ENCODE peak calls at places on chromosomes 5 and 9, in eight cellular contexts. K, M, T, Y, E, F, S and X are unnamed samples.

GRCh38 chr5:322281-322941 is 897 bp downstream of the AHRR start:
- DNase-seq in M (no peak), S (no peak), K (peak; percentile 80), E (no peak), T (no peak), Y (peak; percentile 59), F (no peak), X (no peak)

GRCh38 chr5:60823574-60823973 is 20.5 kb downstream of the ELOVL7 start:
- DNase-seq in S (no peak), M (no peak), F (no peak), Y (no peak), T (no peak), K (no peak), E (no peak), X (no peak)

GRCh38 chr5:151665584-151665982 is 21.1 kb downstream of the SPARC start:
- DNase-seq in M (no peak), T (no peak), K (peak; percentile 61), S (no peak), F (no peak), Y (no peak), E (no peak), X (no peak)

GRCh38 chr5:154214236-154215106 is 23.9 kb downstream of the GALNT10 start:
- DNase-seq in Y (no peak), E (peak; percentile 83), S (no peak), M (no peak), K (peak; percentile 87), T (no peak), F (peak; percentile 77), X (no peak)

GRCh38 chr5:180652771-180653170 is 3.4 kb upstream of the FLT4 start:
- DNase-seq in K (no peak), S (no peak), Y (no peak), E (no peak), M (no peak), F (no peak), T (no peak), X (no peak)

GRCh38 chr9:68585034-68585761 is 44.5 kb upstream of the TMEM252 start:
- DNase-seq in Y (peak; percentile 45), F (no peak), E (no peak), K (no peak), S (no peak), T (no peak), M (no peak), X (no peak)

GRCh38 chr5:113345261-113345940 is 89.4 kb downstream of the TSSK1B start:
- DNase-seq in K (peak; percentile 38), M (no peak), T (no peak), Y (no peak), S (no peak), E (no peak), F (peak; percentile 66), X (no peak)

GRCh38 chr9:107667269-107667681 is 177.7 kb upstream of the KLF4 start:
- DNase-seq in K (no peak), M (no peak), E (no peak), S (no peak), F (no peak), Y (no peak), T (no peak), X (no peak)

GRCh38 chr9:122032346-122032745 is 60.8 kb downstream of the TTLL11 start:
- DNase-seq in T (no peak), E (no peak), M (no peak), Y (no peak), K (no peak), F (no peak), S (no peak), X (no peak)

GRCh38 chr5:57538341-57538955 is 55.8 kb upstream of the ACTBL2 start:
- DNase-seq in Y (no peak), F (peak; percentile 64), K (peak; percentile 96), E (no peak), S (no peak), M (no peak), T (no peak), X (no peak)

GRCh38 chr9:103872811-103873210 is 221.3 kb upstream of the SMC2 start:
- DNase-seq in Y (no peak), F (no peak), T (no peak), M (no peak), K (no peak), E (no peak), S (no peak), X (no peak)

GRCh38 chr5:180069589-180070247 is 1.8 kb downstream of the RNF130 start:
- DNase-seq in Y (no peak), K (no peak), M (no peak), F (peak; percentile 26), T (no peak), E (no peak), S (no peak), X (no peak)

GRCh38 chr9:21696411-21696865 is 106.0 kb upstream of the MTAP start:
- DNase-seq in S (no peak), K (peak; percentile 34), F (no peak), T (no peak), Y (peak; percentile 92), E (no peak), M (no peak), X (peak; percentile 4)

GRCh38 chr5:140596364-140596763 is 31.7 kb downstream of the SLC35A4 start:
- DNase-seq in F (no peak), T (no peak), K (no peak), E (no peak), S (no peak), M (no peak), Y (no peak), X (no peak)

GRCh38 chr5:39829479-39829878 is 404.7 kb upstream of the DAB2 start:
- DNase-seq in Y (no peak), F (peak; percentile 9), S (no peak), E (no peak), T (no peak), K (no peak), M (no peak), X (no peak)

GRCh38 chr5:2460098-2460497 is 291.4 kb downstream of the IRX2 start:
- DNase-seq in M (no peak), S (no peak), T (no peak), E (no peak), F (no peak), Y (no peak), K (no peak), X (no peak)

GRCh38 chr9:128293091-128293490 is 17.0 kb downstream of the SWI5 start:
- DNase-seq in E (no peak), F (no peak), K (no peak), Y (no peak), S (no peak), T (no peak), M (no peak), X (peak; percentile 58)

GRCh38 chr5:68255305-68256130 is 40.0 kb downstream of the PIK3R1 start:
- DNase-seq in F (no peak), M (no peak), Y (no peak), E (no peak), T (peak; percentile 39), K (no peak), S (no peak), X (no peak)
- H3K4me3 ChIP-seq in F (no peak overlapping the region), M (no peak overlapping the region), Y (no peak overlapping the region), E (no peak overlapping the region), T (peak overlapping the region; percentile 3), K (no peak overlapping the region), S (no peak overlapping the region), X (no peak overlapping the region)

GRCh38 chr5:135719428-135720063 is 114.9 kb upstream of the SLC25A48 start:
- DNase-seq in E (no peak), F (no peak), S (no peak), Y (no peak), M (no peak), T (no peak), K (no peak), X (no peak)

GRCh38 chr5:135721548-135722090 is 112.8 kb upstream of the SLC25A48 start:
- DNase-seq in S (no peak), F (no peak), K (no peak), E (no peak), T (no peak), Y (no peak), M (no peak), X (no peak)

GRCh38 chr5:135720191-135720590 is 114.3 kb upstream of the SLC25A48 start:
- DNase-seq in S (no peak), K (no peak), T (no peak), F (no peak), Y (no peak), M (no peak), E (no peak), X (no peak)

GRCh38 chr5:135715267-135716050 is 119.0 kb upstream of the SLC25A48 start:
- DNase-seq in S (no peak), T (peak; percentile 34), F (no peak), Y (no peak), E (no peak), K (no peak), M (no peak), X (no peak)

DNA sequence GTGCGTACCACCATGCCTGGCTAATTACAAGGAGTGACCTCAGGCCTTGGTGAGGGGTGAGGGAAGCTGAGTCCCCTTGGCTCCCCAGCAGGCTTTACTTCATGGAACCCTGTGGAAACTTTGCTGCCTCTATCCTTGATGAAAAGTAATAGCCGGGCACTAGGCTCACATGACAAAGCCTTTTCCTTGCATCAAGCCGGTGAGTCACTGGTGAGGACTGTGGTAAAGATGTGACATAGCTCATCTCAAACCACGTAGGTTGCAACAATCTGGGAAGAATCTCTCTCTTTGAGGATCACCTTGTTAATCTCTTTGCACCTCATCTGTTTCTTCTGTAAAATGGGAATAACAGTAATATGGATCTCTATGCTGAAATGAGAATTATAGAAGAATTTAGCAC is 116.3 kb upstream of the SLC25A48 start:
- DNase-seq in F (peak; percentile 24), K (peak; percentile 80), S (peak; percentile 58), E (no peak), Y (no peak), M (peak; percentile 8), T (no peak), X (no peak)
- H3K9me2 ChIP-seq in F (no peaks in the 10 kb centered on the region), K (no peaks in the 10 kb centered on the region), S (no peaks in the 10 kb centered on the region), E (no peaks in the 10 kb centered on the region), Y (no peaks in the 10 kb centered on the region), M (no peaks in the 10 kb centered on the region), T (no peaks in the 10 kb centered on the region), X (no peaks in the 10 kb centered on the region)

GRCh38 chr5:38608877-38609276 is 52.4 kb upstream of the LIFR start:
- DNase-seq in S (no peak), M (no peak), K (no peak), T (no peak), Y (no peak), F (no peak), E (no peak), X (no peak)

GRCh38 chr5:38603691-38604090 is 47.2 kb upstream of the LIFR start:
- DNase-seq in K (no peak), E (no peak), T (no peak), M (no peak), Y (no peak), S (no peak), F (peak; percentile 41), X (no peak)

GRCh38 chr5:38607930-38608545 is 51.6 kb upstream of the LIFR start:
- DNase-seq in M (no peak), T (no peak), F (peak; percentile 66), K (no peak), Y (no peak), E (peak; percentile 76), S (peak; percentile 28), X (no peak)

GRCh38 chr5:38605610-38606009 is 49.2 kb upstream of the LIFR start:
- DNase-seq in F (no peak), Y (no peak), K (no peak), M (no peak), T (no peak), E (no peak), S (no peak), X (no peak)

GRCh38 chr5:38607396-38607795 is 51.0 kb upstream of the LIFR start:
- DNase-seq in F (peak; percentile 49), E (peak; percentile 59), M (no peak), K (peak; percentile 75), S (peak; percentile 61), Y (no peak), T (no peak), X (no peak)
- H3K4me3 ChIP-seq in F (no peak overlapping the region), E (no peak overlapping the region), M (no peak overlapping the region), K (no peak overlapping the region), S (no peak overlapping the region), Y (no peak overlapping the region), T (no peak overlapping the region), X (no peak overlapping the region)

GRCh38 chr9:134863941-134864820 is 16.4 kb upstream of the FCN2 start:
- DNase-seq in E (no peak), T (no peak), Y (no peak), F (no peak), M (no peak), K (no peak), S (no peak), X (no peak)
- H3K9me2 ChIP-seq in E (no peaks in the 10 kb centered on the region), T (no peaks in the 10 kb centered on the region), Y (no peaks in the 10 kb centered on the region), F (no peaks in the 10 kb centered on the region), M (no peaks in the 10 kb centered on the region), K (no peaks in the 10 kb centered on the region), S (no peaks in the 10 kb centered on the region), X (no peaks in the 10 kb centered on the region)